ENCODE peak calls at places on chromosomes 5 and 9, in eight cellular contexts. H is natural killer cell; E is left cardiac atrium; T is activated CD4-positive, alpha-beta T cell treated with anti-CD3 and anti-CD28 coated beads for 36 hours; C is psoas muscle; M is DND-41; W is mucosa of descending colon; X is body of pancreas. B is an unnamed sample.

GRCh38 chr9:90078988-90079457 is 474.2 kb downstream of the GADD45G start:
- ATAC-seq in H (no peak), E (no peak), T (no peak), C (no peak), M (peak), W (no peak), X (no peak), B (peak)

GRCh38 chr5:40680741-40681350 is 1.1 kb downstream of the PTGER4 start:
- ATAC-seq in H (peak), E (no peak), T (no peak), C (no peak), M (no peak), W (peak), X (no peak), B (no peak)

GRCh38 chr9:99042620-99043019 is 62.3 kb upstream of the TGFBR1 start:
- ATAC-seq in H (no peak), E (no peak), T (no peak), C (no peak), M (no peak), W (no peak), X (no peak), B (no peak)

GRCh38 chr5:144131256-144131655 is 39.2 kb downstream of the YIPF5 start:
- ATAC-seq in H (no peak), E (no peak), T (no peak), C (no peak), M (no peak), W (no peak), X (no peak), B (no peak)

GRCh38 chr9:36148652-36149051 is 12.1 kb downstream of the GLIPR2 start:
- ATAC-seq in H (peak), E (peak), T (peak), C (peak), M (peak), W (peak), X (peak), B (peak)

GRCh38 chr5:90930756-90931431 is 372.3 kb downstream of the ADGRV1 start:
- ATAC-seq in H (no peak), E (no peak), T (no peak), C (no peak), M (no peak), W (no peak), X (no peak), B (no peak)

GRCh38 chr5:153275697-153276096 is 214.8 kb upstream of the GRIA1 start:
- ATAC-seq in H (no peak), E (no peak), T (no peak), C (no peak), M (no peak), W (no peak), X (no peak), B (no peak)

GRCh38 chr5:137501226-137501625 is 2.1 kb upstream of the SPOCK1 start:
- ATAC-seq in H (no peak), E (no peak), T (no peak), C (no peak), M (no peak), W (no peak), X (no peak), B (no peak)

GRCh38 chr5:148205044-148205813 is 2.4 kb downstream of the SPINK6 start:
- ATAC-seq in H (no peak), E (peak), T (no peak), C (no peak), M (no peak), W (no peak), X (peak), B (no peak)

GRCh38 chr5:61464512-61464911 is 132.5 kb downstream of the ZSWIM6 start:
- ATAC-seq in H (no peak), E (no peak), T (no peak), C (no peak), M (no peak), W (peak), X (no peak), B (no peak)

GRCh38 chr5:78841767-78842166 is 143.3 kb downstream of the ARSB start:
- ATAC-seq in H (no peak), E (no peak), T (no peak), C (no peak), M (no peak), W (no peak), X (no peak), B (no peak)

GRCh38 chr5:39160576-39161213 is 58.7 kb downstream of the FYB1 start:
- ATAC-seq in H (peak), E (no peak), T (no peak), C (no peak), M (no peak), W (no peak), X (no peak), B (no peak)

GRCh38 chr9:114442022-114442421 is 54.2 kb upstream of the AKNA start:
- ATAC-seq in H (no peak), E (no peak), T (no peak), C (no peak), M (no peak), W (no peak), X (no peak), B (no peak)

GRCh38 chr9:115691097-115691496 is 462.5 kb upstream of the PAPPA start:
- ATAC-seq in H (no peak), E (peak), T (no peak), C (peak), M (no peak), W (no peak), X (peak), B (no peak)

GRCh38 chr5:151619812-151620462 is 28.8 kb upstream of the FAT2 start:
- ATAC-seq in H (no peak), E (no peak), T (no peak), C (no peak), M (no peak), W (no peak), X (no peak), B (no peak)

GRCh38 chr9:18806277-18806676 is 226.7 kb downstream of the SAXO1 start:
- ATAC-seq in H (no peak), E (peak), T (no peak), C (no peak), M (no peak), W (no peak), X (no peak), B (no peak)

GRCh38 chr5:174571662-174572397 is 152.6 kb upstream of the MSX2 start:
- ATAC-seq in H (no peak), E (peak), T (no peak), C (peak), M (no peak), W (peak), X (peak), B (no peak)

GRCh38 chr9:136418182-136419091 is 8.0 kb downstream of the PMPCA start:
- ATAC-seq in H (no peak), E (no peak), T (no peak), C (peak), M (no peak), W (no peak), X (no peak), B (no peak)

GRCh38 chr5:127563133-127563532 is 45.7 kb downstream of the PRRC1 start:
- ATAC-seq in H (no peak), E (no peak), T (no peak), C (no peak), M (no peak), W (no peak), X (no peak), B (no peak)

GRCh38 chr5:139788294-139788875 is 7.2 kb upstream of the PSD2 start:
- ATAC-seq in H (no peak), E (peak), T (no peak), C (peak), M (no peak), W (peak), X (peak), B (no peak)

GRCh38 chr5:74250304-74251102 is 390.0 kb downstream of the ENC1 start:
- ATAC-seq in H (no peak), E (peak), T (no peak), C (no peak), M (no peak), W (peak), X (no peak), B (no peak)

GRCh38 chr9:20526500-20527319 is 95.6 kb downstream of the MLLT3 start:
- ATAC-seq in H (no peak), E (no peak), T (peak), C (no peak), M (no peak), W (peak), X (no peak), B (peak)

GRCh38 chr5:75734913-75735789 is 17.9 kb upstream of the POC5 start:
- ATAC-seq in H (no peak), E (no peak), T (no peak), C (no peak), M (no peak), W (peak), X (peak), B (no peak)

GRCh38 chr9:112239284-112239683 is 64.2 kb upstream of the SUSD1 start:
- ATAC-seq in H (no peak), E (no peak), T (no peak), C (no peak), M (no peak), W (peak), X (no peak), B (no peak)

GRCh38 chr9:129813661-129814060 is 10.3 kb downstream of the TOR1A start:
- ATAC-seq in H (no peak), E (no peak), T (no peak), C (no peak), M (no peak), W (no peak), X (no peak), B (no peak)

GRCh38 chr9:110578575-110578895 is 1.0 kb downstream of the SVEP1 start:
- ATAC-seq in H (no peak), E (no peak), T (no peak), C (no peak), M (no peak), W (no peak), X (no peak), B (no peak)

GRCh38 chr5:169265888-169266287 is 35.1 kb downstream of the SLIT3 start:
- ATAC-seq in H (no peak), E (no peak), T (no peak), C (no peak), M (peak), W (no peak), X (no peak), B (no peak)

GRCh38 chr9:93592389-93593021 is 16.1 kb downstream of the PHF2 start:
- ATAC-seq in H (peak), E (no peak), T (peak), C (no peak), M (peak), W (peak), X (no peak), B (no peak)

GRCh38 chr5:131533844-131534243 is 101.2 kb downstream of the RAPGEF6 start:
- ATAC-seq in H (no peak), E (no peak), T (no peak), C (no peak), M (peak), W (no peak), X (no peak), B (no peak)

GRCh38 chr5:128081111-128081865 is 2.3 kb upstream of the SLC12A2 start:
- ATAC-seq in H (no peak), E (no peak), T (no peak), C (no peak), M (no peak), W (no peak), X (no peak), B (no peak)

GRCh38 chr5:77066191-77066590 is 20.9 kb downstream of the ZBED3 start:
- ATAC-seq in H (no peak), E (no peak), T (no peak), C (no peak), M (no peak), W (no peak), X (no peak), B (no peak)

GRCh38 chr5:140806834-140807775 is at the start of gene PCDHA4:
- ATAC-seq in H (no peak), E (peak), T (no peak), C (no peak), M (no peak), W (peak), X (peak), B (no peak)

GRCh38 chr9:15144567-15145174 is 162.3 kb downstream of the TTC39B start:
- ATAC-seq in H (no peak), E (peak), T (no peak), C (no peak), M (no peak), W (no peak), X (no peak), B (no peak)

GRCh38 chr5:62690421-62690820 is 111.8 kb downstream of the LRRC70 start:
- ATAC-seq in H (no peak), E (no peak), T (no peak), C (no peak), M (no peak), W (no peak), X (no peak), B (no peak)

GRCh38 chr5:80763873-80764647 is 109.3 kb upstream of the DHFR start:
- ATAC-seq in H (no peak), E (no peak), T (no peak), C (no peak), M (no peak), W (no peak), X (no peak), B (no peak)